ENCODE peak calls at places on chromosomes 2 and 18, in five cellular contexts. One of them, this sample, is unnamed.

GRCh38 chr2:113172721-113173562 is 829 bp upstream of the PSD4 start:
- DNase-seq in astrocyte of the spinal cord: no peak
- DNase-seq in prostate gland: no peak
- DNase-seq in psoas muscle: no peak
- DNase-seq in endodermal cell: no peak
- DNase-seq in this sample: no peak

GRCh38 chr2:174399171-174399570 is 3.6 kb downstream of the SCRN3 start:
- DNase-seq in endodermal cell: no peak
- DNase-seq in prostate gland: no peak
- DNase-seq in psoas muscle: no peak
- DNase-seq in astrocyte of the spinal cord: peak
- DNase-seq in this sample: no peak

GRCh38 chr2:230327418-230328154 is 593 bp downstream of the SP140L start:
- DNase-seq in endodermal cell: no peak
- DNase-seq in psoas muscle: no peak
- DNase-seq in astrocyte of the spinal cord: no peak
- DNase-seq in prostate gland: no peak
- DNase-seq in this sample: no peak

GRCh38 chr18:34224423-34225217 is at the start of gene NOL4:
- DNase-seq in psoas muscle: no peak
- DNase-seq in prostate gland: peak
- DNase-seq in endodermal cell: peak
- DNase-seq in astrocyte of the spinal cord: peak
- DNase-seq in this sample: peak

GRCh38 chr2:54559593-54560145 is 103.5 kb downstream of the SPTBN1 start:
- DNase-seq in astrocyte of the spinal cord: peak
- DNase-seq in prostate gland: peak
- DNase-seq in endodermal cell: peak
- DNase-seq in psoas muscle: peak
- DNase-seq in this sample: no peak

GRCh38 chr18:45197526-45197970 is 417.7 kb upstream of the SLC14A2 start:
- DNase-seq in prostate gland: no peak
- DNase-seq in psoas muscle: no peak
- DNase-seq in endodermal cell: no peak
- DNase-seq in astrocyte of the spinal cord: peak
- DNase-seq in this sample: no peak

GRCh38 chr2:10447300-10448207 is 573 bp downstream of the ODC1 start:
- DNase-seq in psoas muscle: peak
- DNase-seq in prostate gland: peak
- DNase-seq in endodermal cell: no peak
- DNase-seq in astrocyte of the spinal cord: peak
- DNase-seq in this sample: no peak

GRCh38 chr2:18949871-18950597 is 360.7 kb upstream of the NT5C1B start:
- DNase-seq in astrocyte of the spinal cord: peak
- DNase-seq in psoas muscle: no peak
- DNase-seq in endodermal cell: no peak
- DNase-seq in prostate gland: no peak
- DNase-seq in this sample: peak

GRCh38 chr2:174939046-174939445 is 66.1 kb downstream of the CHN1 start:
- DNase-seq in prostate gland: no peak
- DNase-seq in endodermal cell: no peak
- DNase-seq in astrocyte of the spinal cord: peak
- DNase-seq in psoas muscle: no peak
- DNase-seq in this sample: no peak

GRCh38 chr18:27428716-27429475 is 243.8 kb upstream of the CHST9 start:
- DNase-seq in astrocyte of the spinal cord: no peak
- DNase-seq in psoas muscle: no peak
- DNase-seq in prostate gland: no peak
- DNase-seq in endodermal cell: no peak
- DNase-seq in this sample: no peak

GRCh38 chr2:141492816-141493215 is 638.0 kb downstream of the LRP1B start:
- DNase-seq in prostate gland: no peak
- DNase-seq in endodermal cell: no peak
- DNase-seq in psoas muscle: no peak
- DNase-seq in astrocyte of the spinal cord: no peak
- DNase-seq in this sample: no peak

GRCh38 chr2:225414902-225415301 is 15.4 kb downstream of the NYAP2 start:
- DNase-seq in endodermal cell: no peak
- DNase-seq in astrocyte of the spinal cord: no peak
- DNase-seq in psoas muscle: no peak
- DNase-seq in prostate gland: no peak
- DNase-seq in this sample: no peak

DNA sequence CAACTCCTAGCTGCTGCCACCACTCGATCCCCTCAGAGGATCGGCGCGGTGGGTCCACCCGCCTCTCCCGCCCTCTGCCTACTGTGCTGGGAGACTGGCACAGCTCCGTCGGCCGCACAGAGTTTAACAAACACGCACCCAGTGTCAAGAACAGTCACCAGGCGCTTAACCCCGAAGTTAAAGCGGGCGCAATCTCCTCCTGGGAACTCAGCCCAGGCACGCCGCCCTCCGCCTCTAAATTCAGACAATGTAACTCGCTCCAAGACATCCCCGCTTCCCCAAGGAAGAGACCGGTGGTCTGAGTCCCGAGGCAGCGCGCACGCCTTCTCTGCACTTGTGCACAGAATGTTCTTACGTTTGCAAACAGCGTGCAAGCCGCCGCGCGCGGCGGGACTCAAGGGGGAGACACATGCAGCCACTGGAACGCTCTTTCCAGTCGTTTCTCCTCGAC is 533 bp downstream of the CXCR4 start:
- DNase-seq in endodermal cell: peak
- DNase-seq in prostate gland: no peak
- DNase-seq in psoas muscle: peak
- DNase-seq in astrocyte of the spinal cord: peak
- DNase-seq in this sample: no peak
- TF ChIP-seq CTCF in endodermal cell: no peak
- TF ChIP-seq CTCF in prostate gland: no peak
- TF ChIP-seq CTCF in psoas muscle: peak
- TF ChIP-seq CTCF in astrocyte of the spinal cord: no peak
- TF ChIP-seq CTCF in this sample: peak

GRCh38 chr2:64203131-64204005 is 59.1 kb upstream of the PELI1 start:
- DNase-seq in astrocyte of the spinal cord: peak
- DNase-seq in endodermal cell: no peak
- DNase-seq in prostate gland: no peak
- DNase-seq in psoas muscle: no peak
- DNase-seq in this sample: peak
- H3K4me3 ChIP-seq in astrocyte of the spinal cord: no peak
- H3K4me3 ChIP-seq in endodermal cell: no peak
- H3K4me3 ChIP-seq in prostate gland: no peak
- H3K4me3 ChIP-seq in psoas muscle: peak
- H3K4me3 ChIP-seq in this sample: no peak

GRCh38 chr2:129192117-129192516 is 787.3 kb upstream of the RAB6C start:
- DNase-seq in prostate gland: no peak
- DNase-seq in psoas muscle: no peak
- DNase-seq in endodermal cell: peak
- DNase-seq in astrocyte of the spinal cord: no peak
- DNase-seq in this sample: no peak
- TF ChIP-seq CTCF in prostate gland: no peak
- TF ChIP-seq CTCF in psoas muscle: no peak
- TF ChIP-seq CTCF in endodermal cell: peak
- TF ChIP-seq CTCF in astrocyte of the spinal cord: no peak
- TF ChIP-seq CTCF in this sample: no peak

DNA sequence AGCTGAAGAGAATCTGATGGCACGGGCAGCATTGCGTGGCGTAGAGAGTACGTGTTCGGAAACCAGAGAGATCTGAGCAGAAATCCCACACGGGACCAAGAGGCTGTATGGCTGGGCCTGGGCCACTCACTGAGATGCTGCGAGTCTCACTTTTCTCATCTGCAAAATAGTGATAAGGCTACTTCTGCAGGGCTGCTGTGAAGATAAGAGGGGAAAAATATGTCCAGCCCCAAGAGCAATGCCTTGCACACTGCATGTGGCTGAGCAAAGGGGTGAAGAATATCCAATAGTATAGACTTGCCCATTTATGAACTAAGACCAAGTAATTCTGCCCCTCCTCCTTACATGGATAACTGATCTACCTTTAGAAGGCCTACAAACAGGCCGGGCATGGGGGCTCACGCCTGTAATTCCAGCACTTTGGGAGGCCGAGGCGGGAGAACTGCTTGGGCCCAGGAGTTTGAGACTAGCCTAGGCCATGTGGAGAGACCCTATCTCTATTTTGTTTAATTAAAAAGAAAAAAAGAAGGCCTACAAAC is 3.1 kb downstream of the FECH start:
- DNase-seq in astrocyte of the spinal cord: no peak
- DNase-seq in prostate gland: no peak
- DNase-seq in endodermal cell: no peak
- DNase-seq in psoas muscle: no peak
- DNase-seq in this sample: no peak
- H3K4me3 ChIP-seq in astrocyte of the spinal cord: no peak
- H3K4me3 ChIP-seq in prostate gland: no peak
- H3K4me3 ChIP-seq in endodermal cell: no peak
- H3K4me3 ChIP-seq in psoas muscle: no peak
- H3K4me3 ChIP-seq in this sample: no peak

GRCh38 chr2:228518-229278 is 35.1 kb downstream of the SH3YL1 start:
- DNase-seq in endodermal cell: no peak
- DNase-seq in prostate gland: no peak
- DNase-seq in psoas muscle: no peak
- DNase-seq in astrocyte of the spinal cord: no peak
- DNase-seq in this sample: no peak
- TF ChIP-seq CTCF in endodermal cell: no peak
- TF ChIP-seq CTCF in prostate gland: no peak
- TF ChIP-seq CTCF in psoas muscle: no peak
- TF ChIP-seq CTCF in astrocyte of the spinal cord: no peak
- TF ChIP-seq CTCF in this sample: no peak

GRCh38 chr2:214966420-214966819 is 156.9 kb upstream of the BARD1 start:
- DNase-seq in prostate gland: no peak
- DNase-seq in psoas muscle: no peak
- DNase-seq in endodermal cell: no peak
- DNase-seq in astrocyte of the spinal cord: no peak
- DNase-seq in this sample: no peak
- H3K4me3 ChIP-seq in prostate gland: no peak
- H3K4me3 ChIP-seq in psoas muscle: no peak
- H3K4me3 ChIP-seq in endodermal cell: no peak
- H3K4me3 ChIP-seq in astrocyte of the spinal cord: no peak
- H3K4me3 ChIP-seq in this sample: no peak

This sample was measured in LNCaP clone FGC.